ENCODE peak calls at places on chromosome 1, in six cellular contexts. W is H54, E is Right ventricle myocardium inferior, K is uterus, C is EH, U is aorta. A is an unnamed sample.

GRCh38 chr1:25575191-25575590 is 31.8 kb downstream of the LDLRAP1 start:
- DNase-seq in W (no peak), E (no peak), K (no peak), C (no peak), U (no peak), A (no peak)

GRCh38 chr1:231778009-231778719 is 151.6 kb downstream of the DISC1 start:
- DNase-seq in W (no peak), E (no peak), K (no peak), C (peak; percentile 82), U (no peak), A (no peak)

GRCh38 chr1:60271041-60271440 is 197.5 kb upstream of the C1orf87 start:
- DNase-seq in W (no peak), E (no peak), K (no peak), C (no peak), U (no peak), A (no peak)

GRCh38 chr1:206766251-206766856 is 4.2 kb upstream of the IL19 start:
- DNase-seq in W (peak; percentile 65), E (peak; percentile 82), K (no peak), C (peak; percentile 83), U (peak; percentile 79), A (peak; percentile 82)

GRCh38 chr1:66275601-66276023 is 258.3 kb upstream of the SGIP1 start:
- DNase-seq in W (no peak), E (no peak), K (no peak), C (no peak), U (no peak), A (no peak)

GRCh38 chr1:20124451-20125057 is 5.2 kb upstream of the PLA2G2D start:
- DNase-seq in W (peak; percentile 56), E (no peak), K (peak; percentile 21), C (peak; percentile 78), U (no peak), A (peak; percentile 18)

GRCh38 chr1:54569339-54569738 is 21.3 kb downstream of the ACOT11 start:
- DNase-seq in W (peak; percentile 70), E (no peak), K (no peak), C (peak; percentile 67), U (peak; percentile 83), A (no peak)

GRCh38 chr1:229075217-229075616 is 195.7 kb upstream of the RAB4A start:
- DNase-seq in W (no peak), E (no peak), K (no peak), C (no peak), U (no peak), A (no peak)

GRCh38 chr1:203663294-203663693 is 36.7 kb downstream of the ATP2B4 start:
- DNase-seq in W (peak; percentile 74), E (no peak), K (no peak), C (peak; percentile 95), U (no peak), A (no peak)